ENCODE peak calls at places on chromosomes 16 and 17, in five cellular contexts. R, Y, H, Q and U are unnamed samples.

GRCh38 chr16:31361201-31362110 is 6.5 kb downstream of the ITGAX start:
- DNase-seq in H (no peak), R (no peak), Y (no peak), Q (no peak), U (no peak)

GRCh38 chr17:80664217-80664780 is 119.7 kb downstream of the RPTOR start:
- DNase-seq in R (no peak), H (peak), Q (no peak), Y (no peak), U (no peak)

GRCh38 chr17:81194941-81195901 is 27.5 kb downstream of the CEP131 start:
- DNase-seq in H (no peak), R (no peak), Q (no peak), Y (no peak), U (no peak)

GRCh38 chr16:87543436-87544191 is 50.8 kb upstream of the ZCCHC14 start:
- DNase-seq in R (no peak), Y (no peak), H (peak), Q (peak), U (peak)

GRCh38 chr16:18803569-18804462 is 2.5 kb upstream of the ARL6IP1 start:
- DNase-seq in Y (no peak), R (no peak), H (peak), Q (peak), U (peak)

GRCh38 chr16:12092347-12092882 is 115.9 kb downstream of the SNX29 start:
- DNase-seq in Q (no peak), R (no peak), Y (no peak), H (peak), U (peak)

GRCh38 chr16:81405702-81406113 is 38.9 kb upstream of the CMIP start:
- DNase-seq in Y (no peak), R (no peak), Q (no peak), H (peak), U (peak)

GRCh38 chr17:6496116-6496481 is 51.8 kb downstream of the PIMREG start:
- DNase-seq in R (no peak), Q (peak), H (no peak), Y (no peak), U (no peak)

GRCh38 chr16:8931864-8932263 is 31.8 kb downstream of the USP7 start:
- DNase-seq in Q (peak), R (no peak), H (peak), Y (peak), U (peak)

GRCh38 chr17:8630227-8630801 is at the start of gene MYH10:
- DNase-seq in H (no peak), R (no peak), Q (no peak), Y (no peak), U (no peak)

GRCh38 chr17:14784997-14785696 is 480.0 kb downstream of the PMP22 start:
- DNase-seq in R (no peak), Q (no peak), H (no peak), Y (no peak), U (no peak)

GRCh38 chr17:80481284-80482057 is 5.1 kb upstream of the NPTX1 start:
- DNase-seq in R (peak), H (no peak), Q (no peak), Y (peak), U (no peak)

GRCh38 chr17:29574732-29575510 is 6.4 kb downstream of the TP53I13 start:
- DNase-seq in Q (no peak), H (no peak), Y (no peak), R (no peak), U (no peak)

GRCh38 chr16:75535901-75536300 is at the start of gene CHST5:
- DNase-seq in H (no peak), Q (no peak), R (no peak), Y (no peak), U (no peak)

GRCh38 chr17:37392024-37392590 is 14.5 kb downstream of the ACACA start:
- DNase-seq in H (peak), Y (no peak), R (no peak), Q (no peak), U (peak)

GRCh38 chr17:36851230-36851629 is 86.0 kb upstream of the LHX1 start:
- DNase-seq in Y (no peak), H (no peak), Q (no peak), R (no peak), U (peak)

GRCh38 chr16:3020604-3021448 is 658 bp downstream of the TNFRSF12A start:
- DNase-seq in H (peak), R (peak), Q (peak), Y (no peak), U (peak)

GRCh38 chr17:70772761-70773160 is 603.4 kb downstream of the KCNJ2 start:
- DNase-seq in Y (no peak), H (no peak), Q (no peak), R (no peak), U (no peak)

GRCh38 chr17:27578718-27579085 is 52.3 kb upstream of the LGALS9 start:
- DNase-seq in H (peak), Y (no peak), Q (peak), R (no peak), U (peak)

GRCh38 chr16:81513204-81514040 is 68.8 kb downstream of the CMIP start:
- DNase-seq in Y (no peak), H (peak), Q (no peak), R (no peak), U (peak)

GRCh38 chr17:59415397-59415796 is 83.9 kb downstream of the YPEL2 start:
- DNase-seq in Y (no peak), R (no peak), Q (peak), H (no peak), U (no peak)

GRCh38 chr16:10988164-10988803 is 43.9 kb downstream of the CLEC16A start:
- DNase-seq in R (peak), H (no peak), Q (peak), Y (peak), U (no peak)

GRCh38 chr16:10031473-10031872 is 150.8 kb downstream of the GRIN2A start:
- DNase-seq in Y (no peak), R (no peak), Q (no peak), H (no peak), U (no peak)

GRCh38 chr16:52861614-52862022 is 191.1 kb downstream of the CHD9NB start:
- DNase-seq in R (peak), Q (peak), H (no peak), Y (no peak), U (peak)

GRCh38 chr17:29151567-29151966 is 28.6 kb downstream of the MYO18A start:
- DNase-seq in R (no peak), Y (no peak), H (peak), Q (no peak), U (peak)

GRCh38 chr16:57748596-57748995 is 13.0 kb downstream of the KATNB1 start:
- DNase-seq in H (peak), R (no peak), Y (no peak), Q (no peak), U (no peak)

GRCh38 chr16:25478476-25478875 is 213.3 kb upstream of the HS3ST4 start:
- DNase-seq in Q (no peak), Y (no peak), H (peak), R (no peak), U (no peak)

GRCh38 chr16:51896013-51896412 is 650.9 kb downstream of the TOX3 start:
- DNase-seq in H (no peak), Y (no peak), Q (no peak), R (no peak), U (no peak)

GRCh38 chr16:65744401-65744800 is 622.1 kb upstream of the CDH5 start:
- DNase-seq in H (no peak), R (peak), Q (no peak), Y (no peak), U (no peak)

GRCh38 chr17:7856081-7856791 is 1.1 kb downstream of the NAA38 start:
- DNase-seq in Q (peak), Y (peak), H (peak), R (no peak), U (peak)

GRCh38 chr16:55233464-55233863 is 90.5 kb upstream of the IRX6 start:
- DNase-seq in R (no peak), Q (no peak), H (no peak), Y (no peak), U (no peak)
- TF ChIP-seq CTCF in R (no peak), Q (no peak), H (no peak), Y (no peak), U (no peak)

GRCh38 chr17:74971069-74971841 is 1.3 kb downstream of the HID1 start:
- DNase-seq in Y (no peak), H (no peak), Q (no peak), R (no peak), U (no peak)
- H3K4me3 ChIP-seq in Y (no peak), H (no peak), Q (no peak), R (peak), U (no peak)

GRCh38 chr16:85514295-85514600 is 98.9 kb upstream of the GSE1 start:
- DNase-seq in Q (no peak), H (no peak), R (no peak), Y (no peak), U (no peak)
- TF ChIP-seq CTCF in Q (no peak), H (peak), R (no peak), Y (no peak), U (no peak)

GRCh38 chr17:76442341-76443338 is 10.3 kb downstream of the UBE2O start:
- DNase-seq in H (peak), R (no peak), Q (peak), Y (no peak), U (peak)

GRCh38 chr17:76447931-76448652 is 4.9 kb downstream of the UBE2O start:
- DNase-seq in Y (no peak), R (peak), H (peak), Q (no peak), U (no peak)

GRCh38 chr17:76444518-76445311 is 8.2 kb downstream of the UBE2O start:
- DNase-seq in R (no peak), Y (no peak), H (peak), Q (no peak), U (peak)

GRCh38 chr17:76446449-76447231 is 6.3 kb downstream of the UBE2O start:
- DNase-seq in R (no peak), Q (peak), H (peak), Y (no peak), U (peak)

GRCh38 chr17:76445697-76446448 is 7.1 kb downstream of the UBE2O start:
- DNase-seq in R (no peak), Y (no peak), Q (no peak), H (no peak), U (no peak)
- H3K4me3 ChIP-seq in R (no peak), Y (no peak), Q (no peak), H (no peak), U (no peak)

DNA sequence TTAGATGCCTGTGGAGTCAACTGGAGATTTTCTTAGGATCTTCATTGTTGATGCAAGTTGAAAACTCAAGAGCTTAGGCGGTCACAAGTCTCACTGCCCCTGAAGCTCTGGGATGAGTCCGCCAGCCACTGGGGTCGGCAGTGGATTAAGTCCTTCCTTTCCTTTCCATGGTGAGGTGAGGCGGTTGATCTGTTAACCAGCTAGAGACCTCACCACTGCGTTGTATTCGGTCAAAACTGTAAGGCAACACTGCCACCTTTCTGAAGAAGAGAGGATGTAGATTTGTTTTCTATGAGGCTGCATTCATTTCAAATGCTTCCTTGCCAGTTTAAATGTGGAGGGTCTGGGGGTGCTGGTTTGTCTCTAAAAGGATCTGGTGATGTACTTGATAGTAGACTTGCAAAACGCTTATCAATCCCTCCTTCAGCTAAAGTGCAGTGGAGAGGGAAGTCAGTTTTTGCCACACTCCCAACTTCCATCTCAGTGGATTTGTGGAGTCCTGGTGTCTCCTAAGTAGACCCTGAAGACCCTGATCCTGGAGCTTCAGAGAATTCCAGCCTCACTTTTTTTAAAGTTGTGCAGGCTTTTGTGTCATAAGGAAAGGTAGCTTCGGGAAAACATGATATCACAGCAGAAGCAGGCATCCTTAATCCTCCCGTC is 1.7 kb downstream of the MYOCD start:
- DNase-seq in Y (no peak), Q (peak), R (no peak), H (peak), U (peak)
- TF ChIP-seq CTCF in Y (no peak), Q (no peak), R (no peak), H (peak), U (peak)